ENCODE peak calls at places on chromosomes 16 and 17, in nine cellular contexts. A is GM12865, E is astrocyte of the spinal cord, T is prostate gland, M is bronchial epithelial cell, J is psoas muscle, G is lower leg skin, Y is cardiac muscle cell, I is colonic mucosa. O is an unnamed sample.

GRCh38 chr17:15952916-15953865 is 8.3 kb downstream of the ADORA2B start:
- DNase-seq in A (no peak), E (no peak), T (no peak), M (no peak), J (no peak), G (no peak), Y (no peak), I (no peak), O (no peak)

GRCh38 chr17:77314601-77315000 is 173.8 kb downstream of the SEC14L1 start:
- DNase-seq in A (no peak), E (no peak), T (no peak), M (no peak), J (peak), G (peak), Y (no peak), I (no peak), O (no peak)

GRCh38 chr17:66301864-66302741 is at the start of gene PRKCA:
- DNase-seq in A (peak), E (peak), T (peak), M (peak), J (peak), G (peak), Y (peak), I (peak), O (peak)

GRCh38 chr16:72493681-72494415 is 321.9 kb upstream of the PMFBP1 start:
- DNase-seq in A (no peak), E (peak), T (no peak), M (no peak), J (no peak), G (no peak), Y (peak), I (no peak), O (no peak)

GRCh38 chr16:2819939-2820835 is 3.1 kb downstream of the PRSS21 start:
- DNase-seq in A (no peak), E (no peak), T (no peak), M (no peak), J (no peak), G (no peak), Y (no peak), I (no peak), O (no peak)

GRCh38 chr17:80103061-80103481 is 1.7 kb downstream of the GAA start:
- DNase-seq in A (no peak), E (no peak), T (no peak), M (peak), J (no peak), G (peak), Y (no peak), I (no peak), O (no peak)

GRCh38 chr17:76714822-76715461 is 4.2 kb upstream of the MXRA7 start:
- DNase-seq in A (peak), E (peak), T (peak), M (no peak), J (peak), G (peak), Y (peak), I (peak), O (peak)

GRCh38 chr17:34797724-34798123 is 163.5 kb downstream of the CCT6B start:
- DNase-seq in A (peak), E (no peak), T (no peak), M (no peak), J (no peak), G (no peak), Y (peak), I (no peak), O (peak)

GRCh38 chr16:67396159-67396774 is 3.0 kb upstream of the TPPP3 start:
- DNase-seq in A (peak), E (peak), T (peak), M (peak), J (peak), G (peak), Y (peak), I (peak), O (peak)

GRCh38 chr17:57363998-57364645 is 107.8 kb downstream of the MSI2 start:
- DNase-seq in A (no peak), E (peak), T (no peak), M (no peak), J (no peak), G (no peak), Y (no peak), I (no peak), O (no peak)

GRCh38 chr16:88854306-88855111 is 2.2 kb downstream of the GALNS start:
- DNase-seq in A (peak), E (no peak), T (no peak), M (no peak), J (no peak), G (no peak), Y (no peak), I (no peak), O (peak)

GRCh38 chr17:15388356-15389046 is 47.1 kb upstream of the TEKT3 start:
- DNase-seq in A (no peak), E (no peak), T (no peak), M (no peak), J (peak), G (peak), Y (no peak), I (no peak), O (no peak)

GRCh38 chr16:65809627-65810026 is 556.9 kb upstream of the CDH5 start:
- DNase-seq in A (no peak), E (no peak), T (peak), M (peak), J (no peak), G (no peak), Y (no peak), I (no peak), O (no peak)

GRCh38 chr16:11515540-11516430 is 70.9 kb downstream of the LITAF start:
- DNase-seq in A (no peak), E (no peak), T (no peak), M (no peak), J (peak), G (no peak), Y (no peak), I (no peak), O (no peak)

GRCh38 chr16:87062569-87063442 is 254.4 kb downstream of the C16orf95 start:
- DNase-seq in A (peak), E (peak), T (peak), M (peak), J (no peak), G (peak), Y (peak), I (peak), O (peak)

GRCh38 chr16:88282221-88283041 is 100.3 kb upstream of the ZNF469 start:
- DNase-seq in A (no peak), E (no peak), T (peak), M (peak), J (peak), G (no peak), Y (peak), I (no peak), O (peak)

GRCh38 chr17:333626-334396 is 18.8 kb downstream of the RPH3AL start:
- DNase-seq in A (no peak), E (peak), T (no peak), M (no peak), J (peak), G (no peak), Y (peak), I (peak), O (no peak)

GRCh38 chr17:18187816-18188761 is 4.5 kb downstream of the ALKBH5 start:
- DNase-seq in A (peak), E (peak), T (no peak), M (no peak), J (no peak), G (no peak), Y (peak), I (no peak), O (no peak)

GRCh38 chr16:12208341-12209035 is 232.0 kb downstream of the SNX29 start:
- DNase-seq in A (no peak), E (no peak), T (no peak), M (peak), J (no peak), G (no peak), Y (no peak), I (no peak), O (no peak)

GRCh38 chr17:48577330-48577945 is 712 bp downstream of the HOXB4 start:
- DNase-seq in A (no peak), E (no peak), T (no peak), M (no peak), J (no peak), G (no peak), Y (no peak), I (peak), O (no peak)

GRCh38 chr17:16924701-16925440 is 47.0 kb downstream of the TNFRSF13B start:
- DNase-seq in A (no peak), E (no peak), T (no peak), M (no peak), J (no peak), G (peak), Y (no peak), I (no peak), O (no peak)

GRCh38 chr17:80955673-80956306 is 35.9 kb upstream of the CHMP6 start:
- DNase-seq in A (no peak), E (no peak), T (no peak), M (no peak), J (no peak), G (peak), Y (no peak), I (no peak), O (no peak)

GRCh38 chr16:85027968-85028637 is 508 bp downstream of the KIAA0513 start:
- DNase-seq in A (peak), E (no peak), T (no peak), M (no peak), J (no peak), G (no peak), Y (no peak), I (peak), O (no peak)

GRCh38 chr16:28821874-28822519 is 802 bp upstream of the ATXN2L start:
- DNase-seq in A (no peak), E (no peak), T (no peak), M (no peak), J (no peak), G (no peak), Y (no peak), I (no peak), O (peak)

GRCh38 chr17:72126575-72127486 is 6.0 kb downstream of the SOX9 start:
- DNase-seq in A (no peak), E (peak), T (peak), M (peak), J (no peak), G (no peak), Y (peak), I (peak), O (no peak)

GRCh38 chr17:40791808-40792436 is 7.8 kb downstream of the KRT28 start:
- DNase-seq in A (peak), E (peak), T (no peak), M (peak), J (no peak), G (no peak), Y (peak), I (no peak), O (peak)

GRCh38 chr16:75007443-75007842 is 8.6 kb downstream of the ZNRF1 start:
- DNase-seq in A (peak), E (no peak), T (no peak), M (no peak), J (no peak), G (no peak), Y (no peak), I (no peak), O (no peak)

GRCh38 chr17:40063034-40063765 is 435 bp downstream of the THRA start:
- DNase-seq in A (peak), E (no peak), T (no peak), M (no peak), J (peak), G (peak), Y (peak), I (peak), O (peak)

GRCh38 chr16:62289230-62289629 is 253.0 kb upstream of the CDH8 start:
- DNase-seq in A (no peak), E (no peak), T (no peak), M (no peak), J (no peak), G (no peak), Y (no peak), I (no peak), O (no peak)

GRCh38 chr16:87180069-87180468 is 137.1 kb downstream of the C16orf95 start:
- DNase-seq in A (no peak), E (no peak), T (no peak), M (no peak), J (no peak), G (no peak), Y (no peak), I (no peak), O (no peak)

GRCh38 chr16:1771072-1771863 is at the start of gene NME3:
- DNase-seq in A (peak), E (peak), T (peak), M (peak), J (peak), G (peak), Y (peak), I (peak), O (peak)

GRCh38 chr16:55444754-55445485 is 34.1 kb upstream of the MMP2 start:
- DNase-seq in A (peak), E (no peak), T (no peak), M (no peak), J (no peak), G (no peak), Y (no peak), I (peak), O (peak)

GRCh38 chr17:72725432-72726068 is 366.9 kb downstream of the SLC39A11 start:
- DNase-seq in A (peak), E (peak), T (peak), M (peak), J (peak), G (no peak), Y (peak), I (peak), O (peak)

GRCh38 chr16:70777973-70778406 is 23.0 kb downstream of the VAC14 start:
- DNase-seq in A (no peak), E (no peak), T (peak), M (no peak), J (no peak), G (no peak), Y (no peak), I (no peak), O (no peak)

GRCh38 chr16:67240506-67240905 is 6.8 kb downstream of the FHOD1 start:
- DNase-seq in A (no peak), E (no peak), T (no peak), M (peak), J (peak), G (no peak), Y (no peak), I (no peak), O (no peak)

GRCh38 chr17:61863801-61864126 is 436 bp upstream of the BRIP1 start:
- DNase-seq in A (no peak), E (no peak), T (no peak), M (no peak), J (no peak), G (no peak), Y (no peak), I (no peak), O (no peak)

GRCh38 chr16:16019488-16019887 is 70.1 kb downstream of the ABCC1 start:
- DNase-seq in A (no peak), E (peak), T (no peak), M (peak), J (no peak), G (no peak), Y (peak), I (no peak), O (no peak)

GRCh38 chr17:9427460-9428315 is 147.9 kb downstream of the STX8 start:
- DNase-seq in A (no peak), E (peak), T (no peak), M (peak), J (peak), G (peak), Y (no peak), I (no peak), O (no peak)

GRCh38 chr17:63833026-63833740 is 5.7 kb upstream of the FTSJ3 start:
- DNase-seq in A (no peak), E (no peak), T (no peak), M (no peak), J (no peak), G (no peak), Y (no peak), I (no peak), O (no peak)

GRCh38 chr17:63836811-63837210 is 5.7 kb downstream of the SMARCD2 start:
- DNase-seq in A (no peak), E (no peak), T (no peak), M (no peak), J (no peak), G (no peak), Y (no peak), I (no peak), O (no peak)

GRCh38 chr17:63834431-63835166 is 7.1 kb upstream of the FTSJ3 start:
- DNase-seq in A (peak), E (peak), T (peak), M (peak), J (peak), G (no peak), Y (peak), I (no peak), O (peak)

GRCh38 chr17:63833741-63834373 is 6.4 kb upstream of the FTSJ3 start:
- DNase-seq in A (no peak), E (no peak), T (no peak), M (no peak), J (no peak), G (no peak), Y (no peak), I (no peak), O (no peak)

DNA sequence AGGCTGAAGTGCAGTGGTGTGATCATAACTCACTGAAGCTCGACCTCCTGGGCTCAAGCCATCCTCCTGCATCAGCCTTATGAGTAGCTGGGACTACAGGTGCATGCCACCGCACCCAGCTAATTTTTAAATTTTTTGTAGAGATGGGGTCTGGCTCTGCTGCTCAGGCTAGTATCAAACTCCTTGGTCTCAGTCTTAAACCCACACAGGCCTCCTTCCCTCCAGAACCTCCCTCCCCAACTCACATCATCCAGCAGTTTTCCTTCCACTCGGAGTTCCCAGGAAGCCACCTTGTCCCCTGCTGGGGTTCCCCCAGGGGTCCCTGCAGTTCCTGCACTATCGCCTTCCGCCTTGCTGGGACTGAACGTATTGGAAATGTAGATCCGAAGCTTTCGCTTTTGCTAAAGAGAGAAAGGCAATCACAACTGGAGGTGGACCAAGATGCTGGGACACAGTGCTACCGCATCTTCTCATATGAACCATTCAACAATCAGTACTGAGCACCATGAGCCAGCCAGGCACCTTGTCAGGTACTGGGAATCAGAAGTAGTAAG is 7.2 kb downstream of the SMARCD2 start:
- DNase-seq in A (no peak), E (no peak), T (no peak), M (no peak), J (no peak), G (no peak), Y (no peak), I (no peak), O (no peak)
- H3K4me3 ChIP-seq in A (no peak), E (no peak), T (no peak), M (no peak), J (no peak), G (no peak), Y (no peak), I (no peak), O (no peak)

GRCh38 chr17:59328534-59329095 is 2.8 kb upstream of the YPEL2 start:
- DNase-seq in A (no peak), E (no peak), T (no peak), M (no peak), J (no peak), G (no peak), Y (no peak), I (no peak), O (no peak)
- H3K4me3 ChIP-seq in A (no peak), E (no peak), T (no peak), M (no peak), J (no peak), G (no peak), Y (no peak), I (no peak), O (no peak)

DNA sequence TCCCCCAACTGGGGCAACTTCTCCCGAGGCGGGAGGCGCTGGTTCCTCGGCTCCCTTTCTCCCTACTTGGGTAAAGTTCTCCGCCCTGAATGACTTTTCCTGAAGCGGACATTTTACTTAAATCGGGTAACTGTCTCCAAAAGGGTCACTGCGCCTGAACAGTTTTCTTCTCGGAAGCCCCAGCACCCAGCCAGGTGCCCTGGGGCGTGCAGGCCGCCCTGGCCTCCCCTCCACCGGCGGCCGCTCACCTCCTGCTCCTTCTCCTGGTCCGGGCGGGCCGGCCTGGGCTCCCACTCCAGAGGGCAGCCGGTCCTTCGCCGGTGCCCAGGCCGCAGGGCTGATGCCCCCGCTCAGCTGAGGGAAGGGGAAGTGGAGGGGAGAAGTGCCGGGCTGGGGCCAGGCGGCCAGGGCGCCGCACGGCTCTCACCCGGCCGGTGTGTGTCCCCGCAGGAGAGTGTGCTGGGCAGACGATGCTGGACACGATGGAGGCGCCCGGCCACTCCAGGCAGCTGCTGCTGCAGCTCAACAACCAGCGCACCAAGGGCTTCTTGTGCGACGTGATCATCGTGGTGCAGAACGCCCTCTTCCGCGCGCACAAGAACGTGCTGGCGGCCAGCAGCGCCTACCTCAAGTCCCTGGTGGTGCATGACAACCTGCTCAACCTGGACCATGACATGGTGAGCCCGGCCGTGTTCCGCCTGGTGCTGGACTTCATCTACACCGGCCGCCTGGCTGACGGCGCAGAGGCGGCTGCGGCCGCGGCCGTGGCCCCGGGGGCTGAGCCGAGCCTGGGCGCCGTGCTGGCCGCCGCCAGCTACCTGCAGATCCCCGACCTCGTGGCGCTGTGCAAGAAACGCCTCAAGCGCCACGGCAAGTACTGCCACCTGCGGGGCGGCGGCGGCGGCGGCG is 1.6 kb downstream of the HIC1 start:
- DNase-seq in A (peak), E (peak), T (no peak), M (no peak), J (peak), G (no peak), Y (peak), I (no peak), O (no peak)
- H3K4me3 ChIP-seq in A (peak), E (peak), T (peak), M (no peak), J (peak), G (peak), Y (no peak), I (peak), O (no peak)

GRCh38 chr17:43915561-43915960 is 8.2 kb upstream of the MPP2 start:
- DNase-seq in A (no peak), E (no peak), T (no peak), M (no peak), J (no peak), G (no peak), Y (no peak), I (no peak), O (no peak)

GRCh38 chr17:43917016-43917347 is 9.6 kb upstream of the MPP2 start:
- DNase-seq in A (peak), E (no peak), T (no peak), M (no peak), J (peak), G (no peak), Y (no peak), I (no peak), O (no peak)

GRCh38 chr17:43916385-43916784 is 9.0 kb upstream of the MPP2 start:
- DNase-seq in A (no peak), E (no peak), T (no peak), M (no peak), J (no peak), G (no peak), Y (no peak), I (no peak), O (no peak)

GRCh38 chr17:43917348-43918025 is 10.2 kb upstream of the MPP2 start:
- DNase-seq in A (peak), E (peak), T (no peak), M (peak), J (peak), G (no peak), Y (peak), I (peak), O (peak)

GRCh38 chr17:43918026-43918389 is 10.7 kb upstream of the MPP2 start:
- DNase-seq in A (no peak), E (no peak), T (no peak), M (no peak), J (no peak), G (no peak), Y (no peak), I (no peak), O (no peak)
- H3K4me3 ChIP-seq in A (peak), E (no peak), T (no peak), M (no peak), J (peak), G (no peak), Y (no peak), I (no peak), O (no peak)

O was measured in NB4.